ENCODE peak calls at places on chromosomes 7 and 10, in six cellular contexts. N is left lung, U is astrocyte of the spinal cord, I is mammary epithelial cell, L is choroid plexus epithelial cell, A is left ventricle myocardium inferior. Q is an unnamed sample.

GRCh38 chr7:1223196-1224092 is 9.2 kb upstream of the UNCX start:
- DNase-seq in U (no peak), N (peak; percentile 33), A (no peak), I (no peak), L (no peak), Q (no peak)

GRCh38 chr10:27457261-27457945 is 46.7 kb upstream of the RAB18 start:
- DNase-seq in A (no peak), I (no peak), U (no peak), N (no peak), L (no peak), Q (no peak)

GRCh38 chr7:6615853-6616555 is 594 bp downstream of the ZNF853 start:
- DNase-seq in U (no peak), A (no peak), I (no peak), N (peak; percentile 79), L (no peak), Q (no peak)

GRCh38 chr10:110081914-110082313 is 74.1 kb downstream of the ADD3 start:
- DNase-seq in U (peak; percentile 61), A (peak; percentile 34), L (peak; percentile 39), N (no peak), I (peak; percentile 80), Q (no peak)

GRCh38 chr7:79453558-79454324 is at the start of gene MAGI2:
- DNase-seq in N (peak; percentile 88), L (peak; percentile 91), I (peak; percentile 17), U (peak; percentile 83), A (peak; percentile 89), Q (peak; percentile 90)

GRCh38 chr10:103140469-103140868 is 52.6 kb downstream of the NT5C2 start:
- DNase-seq in A (no peak), N (no peak), U (no peak), L (no peak), I (no peak), Q (no peak)

GRCh38 chr7:12646139-12646538 is 41.3 kb upstream of the ARL4A start:
- DNase-seq in I (no peak), L (peak; percentile 71), N (no peak), U (peak; percentile 55), A (no peak), Q (peak; percentile 48)

GRCh38 chr10:104143829-104144228 is 21.9 kb downstream of the SFR1 start:
- DNase-seq in N (no peak), U (no peak), A (no peak), I (no peak), L (no peak), Q (no peak)

GRCh38 chr7:100373261-100373831 is at the start of gene PILRA:
- DNase-seq in A (peak; percentile 36), L (no peak), I (no peak), U (no peak), N (peak; percentile 89), Q (no peak)

GRCh38 chr10:132415956-132416355 is 19.0 kb downstream of the PWWP2B start:
- DNase-seq in L (no peak), U (no peak), N (peak; percentile 78), I (no peak), A (no peak), Q (no peak)

GRCh38 chr7:114026486-114027089 is 107.8 kb upstream of the PPP1R3A start:
- DNase-seq in N (no peak), U (peak; percentile 60), I (peak; percentile 22), L (peak; percentile 76), A (no peak), Q (peak; percentile 62)

GRCh38 chr10:101136708-101137121 is 5.6 kb downstream of the TLX1 start:
- DNase-seq in U (no peak), A (no peak), L (no peak), I (no peak), N (no peak), Q (no peak)

GRCh38 chr10:30000802-30001571 is 58.4 kb downstream of the JCAD start:
- DNase-seq in N (no peak), I (peak; percentile 32), L (peak; percentile 95), A (no peak), U (peak; percentile 86), Q (peak; percentile 83)

GRCh38 chr10:108601856-108602255 is 1321.5 kb downstream of the XPNPEP1 start:
- DNase-seq in U (peak; percentile 41), A (no peak), N (no peak), I (peak; percentile 44), L (no peak), Q (no peak)

GRCh38 chr10:36515313-36515712 is 610.1 kb upstream of the ANKRD30A start:
- DNase-seq in A (no peak), L (peak; percentile 18), I (no peak), N (no peak), U (no peak), Q (no peak)

GRCh38 chr7:29326872-29327271 is 132.3 kb downstream of the CHN2 start:
- DNase-seq in I (no peak), A (no peak), N (no peak), U (no peak), L (no peak), Q (no peak)

GRCh38 chr10:132420469-132421376 is 23.7 kb downstream of the PWWP2B start:
- DNase-seq in I (no peak), U (no peak), N (peak; percentile 90), A (no peak), L (no peak), Q (peak; percentile 45)

GRCh38 chr10:72034761-72035160 is 53.6 kb downstream of the SPOCK2 start:
- DNase-seq in N (no peak), A (no peak), U (no peak), I (no peak), L (no peak), Q (no peak)

GRCh38 chr10:72034040-72034499 is 54.3 kb downstream of the SPOCK2 start:
- DNase-seq in A (no peak), L (no peak), U (no peak), N (no peak), I (no peak), Q (no peak)

GRCh38 chr10:72029414-72029813 is 58.9 kb downstream of the SPOCK2 start:
- DNase-seq in N (no peak), U (no peak), L (no peak), I (no peak), A (no peak), Q (no peak)

GRCh38 chr10:72030762-72031543 is 57.4 kb downstream of the SPOCK2 start:
- DNase-seq in N (no peak), U (no peak), I (no peak), L (peak; percentile 64), A (peak; percentile 80), Q (peak; percentile 61)

DNA sequence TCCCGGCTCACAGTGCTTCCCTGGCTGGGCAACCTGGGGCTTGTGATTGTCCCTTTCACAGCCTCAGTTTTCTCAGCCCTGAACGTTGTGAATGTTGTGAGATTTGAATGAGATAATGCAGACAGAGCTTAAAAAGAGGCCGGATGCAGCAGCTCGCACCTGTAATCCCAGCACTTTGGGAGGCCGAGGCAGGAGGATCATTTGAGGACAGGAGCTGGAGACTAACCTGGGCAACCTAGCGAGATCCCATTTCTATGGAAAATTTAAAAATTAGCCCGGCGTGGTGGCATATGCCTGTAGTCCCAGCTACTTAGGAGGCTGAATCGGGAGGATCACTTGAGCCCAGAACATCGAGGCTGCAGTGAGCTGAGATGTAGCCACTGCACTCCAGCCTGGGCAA is 56.6 kb downstream of the SPOCK2 start:
- DNase-seq in N (no peak), I (no peak), U (no peak), A (no peak), L (no peak), Q (no peak)
- TF ChIP-seq CTCF in N (no peak), I (no peak), U (no peak), A (no peak), L (no peak), Q (no peak)

DNA sequence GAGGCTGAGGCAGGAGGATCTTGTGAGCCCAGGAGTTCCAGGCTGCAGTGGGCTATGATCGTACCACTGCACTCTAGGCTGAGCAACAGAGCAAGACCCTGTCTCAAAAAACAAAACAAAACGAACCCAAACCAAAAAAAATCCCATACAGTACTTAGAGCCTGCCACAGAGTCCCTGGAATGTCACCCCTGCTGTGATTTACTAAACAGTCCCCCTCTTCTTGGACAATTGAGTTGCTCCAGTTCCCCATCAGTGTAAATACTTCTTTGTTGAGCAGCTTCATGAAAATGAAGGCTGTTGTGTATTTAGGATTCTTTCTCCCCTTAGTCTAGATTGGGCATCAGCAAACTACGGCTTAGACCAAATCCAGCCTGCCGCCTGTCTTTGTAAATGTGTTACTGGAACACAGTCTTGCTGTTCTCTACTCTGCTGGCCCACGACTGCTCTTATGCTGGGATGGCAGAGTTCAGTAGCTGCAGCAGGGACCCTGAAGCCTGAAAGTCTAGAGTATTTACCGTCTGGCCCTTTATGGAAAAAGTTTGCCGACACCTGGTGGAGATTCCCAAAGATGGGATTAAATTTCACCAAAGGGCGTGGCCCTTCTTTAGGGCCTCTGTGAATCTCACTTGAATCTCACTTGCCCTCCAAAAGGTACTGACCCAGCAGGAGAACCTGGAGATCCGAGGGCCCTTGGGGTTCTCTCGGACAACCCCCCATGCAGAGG is 57.8 kb downstream of the PALD1 start:
- DNase-seq in A (no peak), U (no peak), I (no peak), N (no peak), L (peak; percentile 18), Q (no peak)
- H3K4me3 ChIP-seq in A (no peak overlapping the region), U (no peak overlapping the region), I (no peak overlapping the region), N (no peak overlapping the region), L (no peak overlapping the region), Q (no peak overlapping the region)

GRCh38 chr7:39321245-39321644 is 245.0 kb upstream of the YAE1 start:
- DNase-seq in N (no peak), L (no peak), I (no peak), U (no peak), A (no peak), Q (no peak)

GRCh38 chr7:39313958-39314357 is 252.2 kb upstream of the YAE1 start:
- DNase-seq in N (no peak), L (no peak), A (no peak), U (no peak), I (no peak), Q (peak; percentile 1)

GRCh38 chr7:39313376-39313775 is 252.8 kb upstream of the YAE1 start:
- DNase-seq in A (no peak), I (no peak), N (no peak), U (no peak), L (no peak), Q (no peak)

GRCh38 chr7:39314869-39315268 is 251.3 kb upstream of the YAE1 start:
- DNase-seq in L (no peak), U (no peak), N (no peak), A (no peak), I (no peak), Q (no peak)

DNA sequence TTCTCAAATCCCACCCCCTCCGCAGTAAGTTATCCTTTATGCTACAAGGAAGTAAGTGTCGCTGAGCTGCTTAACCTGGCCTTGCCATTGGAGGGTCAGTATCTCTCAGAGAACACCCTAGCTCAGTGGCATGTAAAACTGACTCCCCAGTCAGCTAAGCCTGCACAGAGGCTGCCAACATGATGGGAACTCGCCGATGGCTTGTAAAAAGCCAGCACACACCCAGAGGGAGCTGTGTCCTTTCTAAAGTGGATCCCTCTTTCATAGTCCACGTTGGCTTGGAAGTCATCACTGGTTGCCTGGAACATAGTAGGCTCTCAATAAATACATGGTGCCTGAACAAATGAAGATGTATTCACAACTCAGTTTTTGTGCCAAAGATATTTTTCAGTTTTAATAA is 249.1 kb upstream of the YAE1 start:
- DNase-seq in N (no peak), U (no peak), L (no peak), A (no peak), I (no peak), Q (no peak)
- TF ChIP-seq CTCF in N (no peak), U (no peak), L (no peak), A (no peak), I (no peak), Q (no peak)

DNA sequence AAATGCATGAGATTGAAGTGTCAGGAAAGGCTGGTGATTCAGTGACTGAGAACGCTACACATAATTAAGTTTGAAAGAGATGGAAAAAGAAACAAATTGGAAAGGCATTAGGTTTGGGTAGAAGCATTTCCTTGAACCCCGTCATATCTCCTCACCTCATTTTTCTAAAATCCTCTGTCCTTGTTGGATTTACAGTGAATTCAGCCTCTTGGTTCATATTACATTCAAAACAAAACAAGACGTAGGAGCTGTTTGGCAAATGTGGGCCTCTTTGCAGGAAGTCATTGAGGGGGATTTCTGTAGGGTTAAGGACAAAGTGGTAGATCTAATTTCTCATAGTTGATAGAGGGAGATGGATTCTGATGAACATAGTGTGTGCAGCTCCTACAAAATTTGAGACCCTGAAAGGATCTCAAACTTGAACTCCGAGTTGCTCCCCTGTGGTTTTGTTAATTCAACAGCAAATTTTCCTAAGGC is 628 bp downstream of the TBXAS1 start:
- DNase-seq in N (no peak), I (no peak), A (no peak), U (peak; percentile 44), L (peak; percentile 59), Q (no peak)
- H3K4me3 ChIP-seq in N (peak overlapping the region; percentile 6), I (no peak overlapping the region), A (peak overlapping the region; percentile 35), U (no peak overlapping the region), L (no peak overlapping the region), Q (no peak overlapping the region)